ENCODE peak calls at places on chromosomes 6 and 20, in seven cellular contexts. R is esophagus muscularis mucosa; S is CD8-positive, alpha-beta memory T cell; U is pancreas; C is lower lobe of right lung; K is AG04450; D is HCT116. Q is an unnamed sample.

GRCh38 chr6:51394061-51394460 is 575.4 kb downstream of the TFAP2B start:
- DNase-seq in R (no peak), S (no peak), U (no peak), C (no peak), K (no peak), D (no peak), Q (no peak)

GRCh38 chr6:155224031-155224451 is 39.8 kb upstream of the CLDN20 start:
- DNase-seq in R (no peak), S (peak; percentile 55), U (no peak), C (no peak), K (peak; percentile 49), D (peak; percentile 73), Q (peak; percentile 57)

GRCh38 chr6:47512872-47513271 is 35.3 kb downstream of the CD2AP start:
- DNase-seq in R (no peak), S (no peak), U (no peak), C (no peak), K (no peak), D (no peak), Q (no peak)

GRCh38 chr6:88785478-88785877 is 177.9 kb downstream of the RNGTT start:
- DNase-seq in R (no peak), S (no peak), U (no peak), C (no peak), K (no peak), D (no peak), Q (no peak)

GRCh38 chr6:45675634-45676033 is 297.9 kb upstream of the SUPT3H start:
- DNase-seq in R (no peak), S (no peak), U (no peak), C (no peak), K (no peak), D (no peak), Q (no peak)

GRCh38 chr6:5832621-5833107 is 174.1 kb downstream of the NRN1 start:
- DNase-seq in R (no peak), S (no peak), U (no peak), C (no peak), K (no peak), D (no peak), Q (no peak)

GRCh38 chr20:57746201-57746600 is 36.4 kb upstream of the PMEPA1 start:
- DNase-seq in R (no peak), S (no peak), U (peak; percentile 29), C (no peak), K (no peak), D (no peak), Q (no peak)

GRCh38 chr20:54869765-54870164 is 394.4 kb downstream of the DOK5 start:
- DNase-seq in R (no peak), S (no peak), U (no peak), C (no peak), K (no peak), D (no peak), Q (no peak)

GRCh38 chr20:20143165-20143564 is 90.8 kb downstream of the CFAP61 start:
- DNase-seq in R (no peak), S (no peak), U (no peak), C (no peak), K (no peak), D (no peak), Q (no peak)

GRCh38 chr6:15855311-15855710 is 192.5 kb upstream of the DTNBP1 start:
- DNase-seq in R (no peak), S (no peak), U (no peak), C (no peak), K (no peak), D (no peak), Q (no peak)

GRCh38 chr6:169933839-169934698 is 182.6 kb downstream of the ERMARD start:
- DNase-seq in R (peak; percentile 80), S (no peak), U (peak; percentile 92), C (peak; percentile 75), K (no peak), D (no peak), Q (no peak)

GRCh38 chr6:2578729-2579128 is 172.0 kb downstream of the MYLK4 start:
- DNase-seq in R (no peak), S (no peak), U (no peak), C (no peak), K (no peak), D (no peak), Q (no peak)

DNA sequence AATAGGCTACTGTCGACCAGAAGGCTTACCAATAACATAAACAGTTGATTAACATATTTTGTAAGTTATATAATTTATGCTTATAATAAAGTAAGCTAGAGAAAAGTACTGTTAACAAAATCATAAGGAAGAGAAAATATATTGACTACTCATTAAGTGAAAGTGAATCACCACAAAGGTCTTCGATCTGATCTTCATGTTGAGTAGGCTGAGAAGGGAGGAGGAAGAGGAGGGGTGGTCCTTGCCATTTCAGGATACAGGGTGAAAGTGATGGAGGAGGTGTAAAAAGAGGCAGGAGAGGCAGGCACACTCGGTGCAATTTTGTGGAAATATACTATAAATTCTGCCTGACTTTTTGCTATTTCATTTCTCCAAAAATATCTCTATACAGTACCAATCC is 10.4 kb downstream of the FBXL4 start:
- DNase-seq in R (no peak), S (no peak), U (no peak), C (no peak), K (no peak), D (no peak), Q (no peak)
- H3K9me3 ChIP-seq in R (peaks cover 19% of the 10 kb centered on the region), S (peaks cover 12% of the 10 kb centered on the region), U (no peaks in the 10 kb centered on the region), C (peaks cover 17% of the 10 kb centered on the region), K (peaks cover 2% of the 10 kb centered on the region), D (no peaks in the 10 kb centered on the region), Q (no peaks in the 10 kb centered on the region)

DNA sequence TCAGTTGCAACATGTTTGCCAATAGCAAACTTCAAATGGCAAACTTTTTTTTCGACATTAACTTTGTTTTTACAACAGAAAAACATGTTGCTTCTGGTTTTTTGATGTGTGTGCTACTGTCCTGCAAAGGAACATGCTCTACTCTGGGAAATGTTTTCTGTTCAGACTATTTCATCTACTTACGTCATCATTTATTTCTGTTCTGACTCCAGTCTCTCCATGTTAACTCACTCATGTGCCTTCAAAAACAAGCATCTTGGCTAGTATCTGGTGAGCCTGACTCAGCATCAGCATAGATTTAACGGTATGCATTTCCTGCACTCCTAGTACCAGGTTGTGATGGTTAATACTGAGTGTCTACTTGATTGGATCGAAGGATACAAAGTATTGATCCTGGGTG is 36.1 kb upstream of the MAP7 start:
- DNase-seq in R (no peak), S (no peak), U (no peak), C (no peak), K (peak; percentile 87), D (no peak), Q (no peak)
- H3K27ac ChIP-seq in R (peak overlapping the region; percentile 39), S (no peak overlapping the region), U (no peak overlapping the region), C (peak overlapping the region; percentile 48), K (peak overlapping the region; percentile 83), D (no peak overlapping the region), Q (peak overlapping the region; percentile 45)

DNA sequence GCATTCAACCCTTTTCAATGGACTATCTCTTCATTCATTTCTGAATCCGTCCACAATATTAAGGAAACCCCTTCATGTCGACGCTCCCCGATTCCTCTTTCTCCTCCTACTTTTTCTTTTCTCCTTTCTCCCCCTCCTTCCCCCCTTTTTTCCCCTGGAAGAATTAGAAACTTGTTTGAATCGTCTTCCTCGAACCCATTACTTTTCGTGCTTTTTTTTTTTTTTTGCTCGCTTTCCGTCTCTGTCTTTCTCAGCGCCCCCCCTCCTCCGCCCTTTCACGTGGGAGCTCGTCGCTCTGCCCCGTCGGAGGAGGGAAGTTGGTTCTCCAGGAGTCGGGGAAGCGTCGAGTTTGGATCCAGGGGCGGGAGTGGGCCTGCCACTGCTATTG is 2.3 kb upstream of the NKX2-2 start:
- DNase-seq in R (no peak), S (no peak), U (no peak), C (no peak), K (no peak), D (no peak), Q (peak; percentile 39)
- H3K9me3 ChIP-seq in R (no peaks in the 10 kb centered on the region), S (no peaks in the 10 kb centered on the region), U (no peaks in the 10 kb centered on the region), C (no peaks in the 10 kb centered on the region), K (peaks cover 11% of the 10 kb centered on the region), D (no peaks in the 10 kb centered on the region), Q (no peaks in the 10 kb centered on the region)

GRCh38 chr6:26193467-26194328 is 106.5 kb downstream of the HFE start:
- DNase-seq in R (no peak), S (no peak), U (no peak), C (no peak), K (no peak), D (no peak), Q (no peak)
- H3K27ac ChIP-seq in R (peak overlapping the region; percentile 95), S (peak overlapping the region; percentile 95), U (no peak overlapping the region), C (no peak overlapping the region), K (no peak overlapping the region), D (peak overlapping the region; percentile 98), Q (no peak overlapping the region)

GRCh38 chr6:129546702-129547101 is 163.3 kb downstream of the ARHGAP18 start:
- DNase-seq in R (no peak), S (no peak), U (no peak), C (no peak), K (no peak), D (no peak), Q (no peak)
- H3K9me3 ChIP-seq in R (no peaks in the 10 kb centered on the region), S (no peaks in the 10 kb centered on the region), U (no peaks in the 10 kb centered on the region), C (no peaks in the 10 kb centered on the region), K (no peaks in the 10 kb centered on the region), D (no peaks in the 10 kb centered on the region), Q (no peaks in the 10 kb centered on the region)

GRCh38 chr20:1946442-1946761 is 47.5 kb downstream of the PDYN start:
- DNase-seq in R (no peak), S (no peak), U (no peak), C (no peak), K (no peak), D (no peak), Q (no peak)

GRCh38 chr20:1945660-1946059 is 48.2 kb downstream of the PDYN start:
- DNase-seq in R (no peak), S (no peak), U (no peak), C (no peak), K (no peak), D (no peak), Q (no peak)

GRCh38 chr20:1944345-1945099 is 49.3 kb downstream of the SIRPA start:
- DNase-seq in R (no peak), S (no peak), U (no peak), C (no peak), K (no peak), D (no peak), Q (no peak)

GRCh38 chr20:1943267-1944002 is 48.2 kb downstream of the SIRPA start:
- DNase-seq in R (no peak), S (no peak), U (no peak), C (peak; percentile 76), K (no peak), D (no peak), Q (no peak)

GRCh38 chr20:1945134-1945618 is 48.7 kb downstream of the PDYN start:
- DNase-seq in R (no peak), S (no peak), U (peak; percentile 66), C (peak; percentile 82), K (no peak), D (no peak), Q (no peak)
- H3K27ac ChIP-seq in R (peak overlapping the region; percentile 26), S (no peak overlapping the region), U (peak overlapping the region; percentile 52), C (peak overlapping the region; percentile 80), K (no peak overlapping the region), D (no peak overlapping the region), Q (no peak overlapping the region)

GRCh38 chr20:56234110-56234509 is 14.4 kb upstream of the MC3R start:
- DNase-seq in R (no peak), S (no peak), U (no peak), C (no peak), K (no peak), D (no peak), Q (no peak)
- H3K9me3 ChIP-seq in R (peaks cover 8% of the 10 kb centered on the region), S (no peaks in the 10 kb centered on the region), U (no peaks in the 10 kb centered on the region), C (peaks cover 9% of the 10 kb centered on the region), K (peaks cover 8% of the 10 kb centered on the region), D (no peaks in the 10 kb centered on the region), Q (no peaks in the 10 kb centered on the region)